ENCODE peak calls at places on chromosomes 6 and 20, in ten cellular contexts. One of them, this sample, is unnamed.

GRCh38 chr6:104699598-104700329 is 160.0 kb downstream of the HACE1 start:
- DNase-seq in cardiac fibroblast: no peak
- DNase-seq in nephron progenitor cell: no peak
- DNase-seq in CD4-positive, alpha-beta T cell: no peak
- DNase-seq in vagina: no peak
- DNase-seq in body of pancreas: no peak
- DNase-seq in RWPE1: no peak
- DNase-seq in astrocyte of the spinal cord: no peak
- DNase-seq in mesothelial cell of epicardium: no peak
- DNase-seq in fibroblast of pulmonary artery: no peak
- DNase-seq in this sample: no peak

GRCh38 chr6:89313006-89313405 is 2.1 kb downstream of the GABRR2 start:
- DNase-seq in cardiac fibroblast: peak; percentile 86
- DNase-seq in nephron progenitor cell: no peak
- DNase-seq in CD4-positive, alpha-beta T cell: no peak
- DNase-seq in vagina: no peak
- DNase-seq in body of pancreas: no peak
- DNase-seq in RWPE1: no peak
- DNase-seq in astrocyte of the spinal cord: peak; percentile 78
- DNase-seq in mesothelial cell of epicardium: no peak
- DNase-seq in fibroblast of pulmonary artery: peak; percentile 80
- DNase-seq in this sample: no peak

GRCh38 chr6:98324406-98324930 is 509.9 kb upstream of the POU3F2 start:
- DNase-seq in cardiac fibroblast: no peak
- DNase-seq in nephron progenitor cell: no peak
- DNase-seq in CD4-positive, alpha-beta T cell: no peak
- DNase-seq in vagina: no peak
- DNase-seq in body of pancreas: no peak
- DNase-seq in RWPE1: no peak
- DNase-seq in astrocyte of the spinal cord: peak; percentile 28
- DNase-seq in mesothelial cell of epicardium: no peak
- DNase-seq in fibroblast of pulmonary artery: no peak
- DNase-seq in this sample: no peak

GRCh38 chr6:150607044-150607650 is 7.5 kb downstream of the PLEKHG1 start:
- DNase-seq in cardiac fibroblast: no peak
- DNase-seq in nephron progenitor cell: no peak
- DNase-seq in CD4-positive, alpha-beta T cell: no peak
- DNase-seq in vagina: no peak
- DNase-seq in body of pancreas: no peak
- DNase-seq in RWPE1: no peak
- DNase-seq in astrocyte of the spinal cord: no peak
- DNase-seq in mesothelial cell of epicardium: no peak
- DNase-seq in fibroblast of pulmonary artery: no peak
- DNase-seq in this sample: no peak

GRCh38 chr6:15907914-15908518 is 220.9 kb upstream of the MYLIP start:
- DNase-seq in cardiac fibroblast: no peak
- DNase-seq in nephron progenitor cell: no peak
- DNase-seq in CD4-positive, alpha-beta T cell: no peak
- DNase-seq in vagina: no peak
- DNase-seq in body of pancreas: peak; percentile 37
- DNase-seq in RWPE1: peak; percentile 56
- DNase-seq in astrocyte of the spinal cord: no peak
- DNase-seq in mesothelial cell of epicardium: peak; percentile 54
- DNase-seq in fibroblast of pulmonary artery: no peak
- DNase-seq in this sample: no peak

GRCh38 chr6:109892451-109893435 is 85.4 kb upstream of the GPR6 start:
- DNase-seq in cardiac fibroblast: no peak
- DNase-seq in nephron progenitor cell: no peak
- DNase-seq in CD4-positive, alpha-beta T cell: no peak
- DNase-seq in vagina: no peak
- DNase-seq in body of pancreas: peak; percentile 60
- DNase-seq in RWPE1: peak; percentile 79
- DNase-seq in astrocyte of the spinal cord: no peak
- DNase-seq in mesothelial cell of epicardium: no peak
- DNase-seq in fibroblast of pulmonary artery: no peak
- DNase-seq in this sample: no peak

GRCh38 chr6:4973972-4974885 is 29.6 kb downstream of the RPP40 start:
- DNase-seq in cardiac fibroblast: peak; percentile 54
- DNase-seq in nephron progenitor cell: peak; percentile 65
- DNase-seq in CD4-positive, alpha-beta T cell: no peak
- DNase-seq in vagina: no peak
- DNase-seq in body of pancreas: no peak
- DNase-seq in RWPE1: no peak
- DNase-seq in astrocyte of the spinal cord: peak; percentile 54
- DNase-seq in mesothelial cell of epicardium: no peak
- DNase-seq in fibroblast of pulmonary artery: peak; percentile 34
- DNase-seq in this sample: peak; percentile 85

GRCh38 chr6:4059115-4059777 is 19.7 kb downstream of the FAM217A start:
- DNase-seq in cardiac fibroblast: peak; percentile 67
- DNase-seq in nephron progenitor cell: no peak
- DNase-seq in CD4-positive, alpha-beta T cell: peak; percentile 33
- DNase-seq in vagina: no peak
- DNase-seq in body of pancreas: no peak
- DNase-seq in RWPE1: peak; percentile 94
- DNase-seq in astrocyte of the spinal cord: peak; percentile 87
- DNase-seq in mesothelial cell of epicardium: no peak
- DNase-seq in fibroblast of pulmonary artery: peak; percentile 77
- DNase-seq in this sample: no peak

DNA sequence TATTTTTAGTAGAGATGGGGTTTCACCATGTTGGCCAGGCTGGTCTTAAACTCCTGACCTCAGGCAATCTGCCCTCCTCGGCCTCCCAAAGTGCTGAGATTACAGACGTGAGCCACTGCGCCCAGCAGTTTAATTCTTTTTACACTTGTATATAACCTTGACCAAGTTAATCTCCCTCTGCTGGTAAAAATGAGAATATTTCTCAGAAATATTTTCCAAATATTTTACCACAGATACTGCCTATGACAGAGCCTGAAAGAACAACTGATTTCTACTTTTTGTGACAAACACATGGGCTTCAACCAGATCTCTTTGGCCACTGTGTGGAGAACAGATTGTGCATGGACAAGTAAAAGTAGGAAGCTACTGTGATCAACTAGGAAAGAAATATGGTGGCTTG is 21.2 kb upstream of the NHSL1 start:
- DNase-seq in cardiac fibroblast: peak; percentile 56
- DNase-seq in nephron progenitor cell: no peak
- DNase-seq in CD4-positive, alpha-beta T cell: no peak
- DNase-seq in vagina: no peak
- DNase-seq in body of pancreas: no peak
- DNase-seq in RWPE1: peak; percentile 13
- DNase-seq in astrocyte of the spinal cord: peak; percentile 38
- DNase-seq in mesothelial cell of epicardium: no peak
- DNase-seq in fibroblast of pulmonary artery: peak; percentile 59
- DNase-seq in this sample: no peak
- TF ChIP-seq CTCF in cardiac fibroblast: peak; percentile 33
- TF ChIP-seq CTCF in nephron progenitor cell: no peak
- TF ChIP-seq CTCF in CD4-positive, alpha-beta T cell: peak; percentile 24
- TF ChIP-seq CTCF in vagina: no peak
- TF ChIP-seq CTCF in body of pancreas: peak; percentile 45
- TF ChIP-seq CTCF in RWPE1: peak; percentile 30
- TF ChIP-seq CTCF in astrocyte of the spinal cord: peak; percentile 18
- TF ChIP-seq CTCF in mesothelial cell of epicardium: peak; percentile 86
- TF ChIP-seq CTCF in fibroblast of pulmonary artery: peak; percentile 39
- TF ChIP-seq CTCF in this sample: peak; percentile 58

GRCh38 chr20:57998276-57998675 is 230.2 kb downstream of the ANKRD60 start:
- DNase-seq in cardiac fibroblast: no peak
- DNase-seq in nephron progenitor cell: no peak
- DNase-seq in CD4-positive, alpha-beta T cell: no peak
- DNase-seq in vagina: no peak
- DNase-seq in body of pancreas: no peak
- DNase-seq in RWPE1: no peak
- DNase-seq in astrocyte of the spinal cord: no peak
- DNase-seq in mesothelial cell of epicardium: no peak
- DNase-seq in fibroblast of pulmonary artery: no peak
- DNase-seq in this sample: no peak
- TF ChIP-seq CTCF in cardiac fibroblast: no peak
- TF ChIP-seq CTCF in nephron progenitor cell: no peak
- TF ChIP-seq CTCF in CD4-positive, alpha-beta T cell: no peak
- TF ChIP-seq CTCF in vagina: no peak
- TF ChIP-seq CTCF in body of pancreas: no peak
- TF ChIP-seq CTCF in RWPE1: no peak
- TF ChIP-seq CTCF in astrocyte of the spinal cord: no peak
- TF ChIP-seq CTCF in mesothelial cell of epicardium: no peak
- TF ChIP-seq CTCF in fibroblast of pulmonary artery: no peak
- TF ChIP-seq CTCF in this sample: no peak

DNA sequence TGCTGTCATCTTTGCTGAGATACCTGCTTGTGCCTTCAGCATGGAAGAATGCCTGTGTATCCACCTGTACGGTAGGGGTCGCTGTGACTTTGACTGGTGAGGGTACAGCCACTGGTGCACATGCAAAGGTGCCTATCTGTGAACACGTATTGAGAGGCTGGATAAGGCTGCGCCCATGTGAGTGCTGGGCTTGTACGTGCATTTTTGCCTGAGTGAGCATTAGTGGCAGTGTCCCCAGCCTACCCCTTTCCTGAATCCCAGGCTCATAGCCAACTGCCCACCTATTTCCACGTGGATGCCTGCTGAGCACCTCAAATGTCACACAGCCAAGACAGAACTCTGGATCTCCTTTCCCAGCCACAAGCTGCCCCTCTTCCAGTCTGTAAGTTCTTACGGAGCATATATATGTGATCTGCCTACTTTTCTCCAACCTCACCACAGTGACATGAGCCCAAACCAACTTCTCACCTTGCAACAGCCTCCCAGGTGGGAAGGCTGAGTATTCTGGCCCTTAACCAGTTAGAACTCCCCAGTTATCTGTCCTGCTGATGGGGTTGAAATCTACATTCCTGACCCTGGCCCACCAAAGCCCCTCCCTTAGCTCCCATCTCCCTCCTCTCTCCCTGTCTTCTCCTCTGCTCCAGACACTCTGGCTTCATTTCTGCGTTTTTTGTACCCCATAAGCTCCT is 1.1 kb upstream of the SLC2A10 start:
- DNase-seq in cardiac fibroblast: no peak
- DNase-seq in nephron progenitor cell: no peak
- DNase-seq in CD4-positive, alpha-beta T cell: no peak
- DNase-seq in vagina: no peak
- DNase-seq in body of pancreas: peak; percentile 81
- DNase-seq in RWPE1: no peak
- DNase-seq in astrocyte of the spinal cord: no peak
- DNase-seq in mesothelial cell of epicardium: no peak
- DNase-seq in fibroblast of pulmonary artery: no peak
- DNase-seq in this sample: no peak
- TF ChIP-seq CTCF in cardiac fibroblast: peak; percentile 4
- TF ChIP-seq CTCF in nephron progenitor cell: peak; percentile 20
- TF ChIP-seq CTCF in CD4-positive, alpha-beta T cell: no peak
- TF ChIP-seq CTCF in vagina: no peak
- TF ChIP-seq CTCF in body of pancreas: peak; percentile 66
- TF ChIP-seq CTCF in RWPE1: peak; percentile 42
- TF ChIP-seq CTCF in astrocyte of the spinal cord: peak; percentile 29
- TF ChIP-seq CTCF in mesothelial cell of epicardium: peak; percentile 46
- TF ChIP-seq CTCF in fibroblast of pulmonary artery: peak; percentile 15
- TF ChIP-seq CTCF in this sample: peak; percentile 12

DNA sequence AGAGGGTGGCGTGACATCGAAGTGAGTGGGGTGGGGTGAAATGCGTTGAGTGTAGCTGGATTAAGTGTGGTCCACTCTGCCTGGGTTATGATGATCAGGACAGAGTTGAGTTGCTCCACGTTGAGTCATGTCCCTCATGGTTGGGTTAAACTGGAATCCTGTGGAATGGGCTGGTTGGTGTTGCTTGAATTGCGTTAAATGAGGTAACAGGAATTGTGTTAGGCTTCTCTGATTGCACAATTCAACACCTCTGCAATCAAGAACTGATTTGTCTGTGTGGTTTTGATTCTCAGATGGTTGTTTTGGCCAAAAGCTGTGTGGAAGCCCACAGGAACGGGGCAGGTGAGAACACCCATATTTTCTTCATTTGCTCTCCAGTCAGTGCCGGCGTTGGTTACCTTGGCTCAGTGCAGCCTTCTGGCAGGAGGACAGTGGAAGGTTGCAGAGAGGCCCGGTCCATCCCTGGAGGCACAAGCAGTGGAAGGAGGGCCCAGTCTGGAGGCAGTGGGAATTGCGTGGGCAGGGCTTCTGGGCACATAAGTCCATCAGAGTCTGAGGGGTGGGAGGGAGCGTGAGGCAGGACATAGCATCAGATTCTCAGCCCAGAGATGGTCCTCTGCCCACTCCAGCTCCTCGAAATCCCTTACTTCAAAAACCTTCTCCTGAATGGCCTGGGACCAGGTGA is 11.6 kb downstream of the NOTCH4 start:
- DNase-seq in cardiac fibroblast: no peak
- DNase-seq in nephron progenitor cell: no peak
- DNase-seq in CD4-positive, alpha-beta T cell: no peak
- DNase-seq in vagina: no peak
- DNase-seq in body of pancreas: no peak
- DNase-seq in RWPE1: no peak
- DNase-seq in astrocyte of the spinal cord: no peak
- DNase-seq in mesothelial cell of epicardium: no peak
- DNase-seq in fibroblast of pulmonary artery: no peak
- DNase-seq in this sample: no peak
- TF ChIP-seq CTCF in cardiac fibroblast: no peak
- TF ChIP-seq CTCF in nephron progenitor cell: no peak
- TF ChIP-seq CTCF in CD4-positive, alpha-beta T cell: no peak
- TF ChIP-seq CTCF in vagina: no peak
- TF ChIP-seq CTCF in body of pancreas: no peak
- TF ChIP-seq CTCF in RWPE1: no peak
- TF ChIP-seq CTCF in astrocyte of the spinal cord: no peak
- TF ChIP-seq CTCF in mesothelial cell of epicardium: no peak
- TF ChIP-seq CTCF in fibroblast of pulmonary artery: no peak
- TF ChIP-seq CTCF in this sample: no peak